ENCODE peak calls at places on chromosomes 16 and 17, in ten cellular contexts. One of them, this sample, is unnamed. For H3K27me3, the result is how much of the 10 kb centered on the place peaks cover.

GRCh38 chr16:88288303-88288702 is 94.5 kb upstream of the ZNF469 start:
- DNase-seq in right lobe of liver: no peak
- DNase-seq in fibroblast of lung: no peak
- DNase-seq in IMR-90: no peak
- DNase-seq in naive thymus-derived CD4-positive, alpha-beta T cell: no peak
- DNase-seq in gastrocnemius medialis: no peak
- DNase-seq in CD8-positive, alpha-beta memory T cell: no peak
- DNase-seq in body of pancreas: no peak
- DNase-seq in Panc1: no peak
- DNase-seq in heart right ventricle: no peak
- DNase-seq in this sample: no peak

GRCh38 chr17:2178798-2179505 is 124.0 kb downstream of the HIC1 start:
- DNase-seq in heart right ventricle: peak
- DNase-seq in body of pancreas: no peak
- DNase-seq in CD8-positive, alpha-beta memory T cell: no peak
- DNase-seq in naive thymus-derived CD4-positive, alpha-beta T cell: no peak
- DNase-seq in fibroblast of lung: no peak
- DNase-seq in right lobe of liver: peak
- DNase-seq in Panc1: no peak
- DNase-seq in IMR-90: no peak
- DNase-seq in gastrocnemius medialis: peak
- DNase-seq in this sample: no peak

GRCh38 chr16:57644383-57645014 is 16.1 kb downstream of the ADGRG1 start:
- DNase-seq in naive thymus-derived CD4-positive, alpha-beta T cell: no peak
- DNase-seq in body of pancreas: no peak
- DNase-seq in IMR-90: no peak
- DNase-seq in fibroblast of lung: no peak
- DNase-seq in Panc1: no peak
- DNase-seq in gastrocnemius medialis: no peak
- DNase-seq in right lobe of liver: no peak
- DNase-seq in heart right ventricle: no peak
- DNase-seq in CD8-positive, alpha-beta memory T cell: no peak
- DNase-seq in this sample: no peak

GRCh38 chr17:40824015-40824832 is 1.8 kb upstream of the KRT10 start:
- DNase-seq in body of pancreas: no peak
- DNase-seq in IMR-90: no peak
- DNase-seq in right lobe of liver: no peak
- DNase-seq in fibroblast of lung: no peak
- DNase-seq in CD8-positive, alpha-beta memory T cell: no peak
- DNase-seq in Panc1: no peak
- DNase-seq in heart right ventricle: no peak
- DNase-seq in gastrocnemius medialis: no peak
- DNase-seq in naive thymus-derived CD4-positive, alpha-beta T cell: no peak
- DNase-seq in this sample: no peak

GRCh38 chr16:59566446-59566845 is 832.3 kb upstream of the GOT2 start:
- DNase-seq in gastrocnemius medialis: no peak
- DNase-seq in CD8-positive, alpha-beta memory T cell: no peak
- DNase-seq in naive thymus-derived CD4-positive, alpha-beta T cell: no peak
- DNase-seq in IMR-90: peak
- DNase-seq in body of pancreas: no peak
- DNase-seq in right lobe of liver: no peak
- DNase-seq in heart right ventricle: no peak
- DNase-seq in fibroblast of lung: peak
- DNase-seq in Panc1: no peak
- DNase-seq in this sample: no peak

GRCh38 chr17:21275047-21275578 is 9.4 kb upstream of the MAP2K3 start:
- DNase-seq in right lobe of liver: no peak
- DNase-seq in IMR-90: no peak
- DNase-seq in heart right ventricle: no peak
- DNase-seq in Panc1: no peak
- DNase-seq in naive thymus-derived CD4-positive, alpha-beta T cell: no peak
- DNase-seq in fibroblast of lung: no peak
- DNase-seq in body of pancreas: no peak
- DNase-seq in CD8-positive, alpha-beta memory T cell: no peak
- DNase-seq in gastrocnemius medialis: peak
- DNase-seq in this sample: no peak

GRCh38 chr16:89317729-89318429 is 100.4 kb downstream of the ZNF778 start:
- DNase-seq in IMR-90: no peak
- DNase-seq in Panc1: no peak
- DNase-seq in naive thymus-derived CD4-positive, alpha-beta T cell: no peak
- DNase-seq in right lobe of liver: peak
- DNase-seq in fibroblast of lung: no peak
- DNase-seq in CD8-positive, alpha-beta memory T cell: no peak
- DNase-seq in gastrocnemius medialis: no peak
- DNase-seq in heart right ventricle: no peak
- DNase-seq in body of pancreas: no peak
- DNase-seq in this sample: no peak

GRCh38 chr17:78357177-78357586 is 2.7 kb downstream of the SOCS3 start:
- DNase-seq in body of pancreas: peak
- DNase-seq in fibroblast of lung: peak
- DNase-seq in naive thymus-derived CD4-positive, alpha-beta T cell: no peak
- DNase-seq in gastrocnemius medialis: peak
- DNase-seq in CD8-positive, alpha-beta memory T cell: no peak
- DNase-seq in right lobe of liver: peak
- DNase-seq in IMR-90: peak
- DNase-seq in heart right ventricle: no peak
- DNase-seq in Panc1: no peak
- DNase-seq in this sample: no peak

GRCh38 chr17:67725232-67726206 is 7.8 kb downstream of the NOL11 start:
- DNase-seq in IMR-90: no peak
- DNase-seq in CD8-positive, alpha-beta memory T cell: no peak
- DNase-seq in fibroblast of lung: no peak
- DNase-seq in gastrocnemius medialis: no peak
- DNase-seq in body of pancreas: no peak
- DNase-seq in naive thymus-derived CD4-positive, alpha-beta T cell: peak
- DNase-seq in right lobe of liver: no peak
- DNase-seq in heart right ventricle: no peak
- DNase-seq in Panc1: no peak
- DNase-seq in this sample: no peak

GRCh38 chr16:50692999-50693781 is at the start of gene NOD2:
- DNase-seq in gastrocnemius medialis: no peak
- DNase-seq in CD8-positive, alpha-beta memory T cell: no peak
- DNase-seq in heart right ventricle: no peak
- DNase-seq in right lobe of liver: no peak
- DNase-seq in Panc1: no peak
- DNase-seq in fibroblast of lung: no peak
- DNase-seq in IMR-90: no peak
- DNase-seq in naive thymus-derived CD4-positive, alpha-beta T cell: no peak
- DNase-seq in body of pancreas: peak
- DNase-seq in this sample: no peak

GRCh38 chr16:77273-77806 is 685 bp upstream of the MPG start:
- DNase-seq in CD8-positive, alpha-beta memory T cell: peak
- DNase-seq in heart right ventricle: peak
- DNase-seq in fibroblast of lung: peak
- DNase-seq in body of pancreas: peak
- DNase-seq in Panc1: no peak
- DNase-seq in right lobe of liver: no peak
- DNase-seq in IMR-90: peak
- DNase-seq in naive thymus-derived CD4-positive, alpha-beta T cell: no peak
- DNase-seq in gastrocnemius medialis: no peak
- DNase-seq in this sample: no peak

GRCh38 chr17:40551091-40551873 is 14.0 kb downstream of the CCR7 start:
- DNase-seq in CD8-positive, alpha-beta memory T cell: peak
- DNase-seq in heart right ventricle: peak
- DNase-seq in IMR-90: peak
- DNase-seq in Panc1: peak
- DNase-seq in gastrocnemius medialis: peak
- DNase-seq in right lobe of liver: peak
- DNase-seq in fibroblast of lung: peak
- DNase-seq in body of pancreas: peak
- DNase-seq in naive thymus-derived CD4-positive, alpha-beta T cell: no peak
- DNase-seq in this sample: no peak

GRCh38 chr17:57735707-57736106 is 9.4 kb downstream of the CCDC182 start:
- DNase-seq in naive thymus-derived CD4-positive, alpha-beta T cell: no peak
- DNase-seq in CD8-positive, alpha-beta memory T cell: no peak
- DNase-seq in right lobe of liver: no peak
- DNase-seq in body of pancreas: no peak
- DNase-seq in IMR-90: no peak
- DNase-seq in heart right ventricle: no peak
- DNase-seq in Panc1: no peak
- DNase-seq in gastrocnemius medialis: no peak
- DNase-seq in fibroblast of lung: no peak
- DNase-seq in this sample: peak
- H3K27me3 ChIP-seq in naive thymus-derived CD4-positive, alpha-beta T cell: under half
- H3K27me3 ChIP-seq in CD8-positive, alpha-beta memory T cell: under half
- H3K27me3 ChIP-seq in right lobe of liver: under half
- H3K27me3 ChIP-seq in body of pancreas: under half
- H3K27me3 ChIP-seq in IMR-90: under half
- H3K27me3 ChIP-seq in heart right ventricle: under half
- H3K27me3 ChIP-seq in Panc1: under half
- H3K27me3 ChIP-seq in gastrocnemius medialis: under half
- H3K27me3 ChIP-seq in fibroblast of lung: under half
- H3K27me3 ChIP-seq in this sample: under half

DNA sequence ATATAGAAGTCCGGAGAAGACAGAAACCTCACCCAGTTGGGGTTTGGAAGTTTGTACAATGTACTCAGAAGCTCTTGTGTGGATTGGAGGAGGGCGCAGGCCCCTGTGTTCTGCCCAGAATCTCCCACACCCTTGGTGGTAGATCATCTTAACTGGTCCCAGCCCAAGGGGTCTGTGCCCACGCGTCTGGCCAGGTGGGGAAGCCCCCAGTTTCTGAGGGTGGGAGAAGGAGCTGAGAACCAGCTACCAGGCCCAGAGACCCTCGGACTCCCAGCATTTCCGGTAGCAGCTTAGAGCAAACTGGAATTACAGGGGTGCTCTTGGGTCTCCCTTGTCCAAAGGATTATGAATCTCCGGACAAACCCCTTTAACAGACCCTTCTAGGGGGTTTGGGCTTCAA is 2.3 kb upstream of the PPP1R9B start:
- DNase-seq in IMR-90: no peak
- DNase-seq in naive thymus-derived CD4-positive, alpha-beta T cell: no peak
- DNase-seq in Panc1: no peak
- DNase-seq in heart right ventricle: no peak
- DNase-seq in gastrocnemius medialis: no peak
- DNase-seq in body of pancreas: no peak
- DNase-seq in CD8-positive, alpha-beta memory T cell: no peak
- DNase-seq in right lobe of liver: peak
- DNase-seq in fibroblast of lung: no peak
- DNase-seq in this sample: no peak
- H3K4me3 ChIP-seq in IMR-90: no peak
- H3K4me3 ChIP-seq in naive thymus-derived CD4-positive, alpha-beta T cell: no peak
- H3K4me3 ChIP-seq in Panc1: no peak
- H3K4me3 ChIP-seq in heart right ventricle: peak
- H3K4me3 ChIP-seq in gastrocnemius medialis: no peak
- H3K4me3 ChIP-seq in body of pancreas: no peak
- H3K4me3 ChIP-seq in CD8-positive, alpha-beta memory T cell: no peak
- H3K4me3 ChIP-seq in right lobe of liver: no peak
- H3K4me3 ChIP-seq in fibroblast of lung: peak
- H3K4me3 ChIP-seq in this sample: peak

DNA sequence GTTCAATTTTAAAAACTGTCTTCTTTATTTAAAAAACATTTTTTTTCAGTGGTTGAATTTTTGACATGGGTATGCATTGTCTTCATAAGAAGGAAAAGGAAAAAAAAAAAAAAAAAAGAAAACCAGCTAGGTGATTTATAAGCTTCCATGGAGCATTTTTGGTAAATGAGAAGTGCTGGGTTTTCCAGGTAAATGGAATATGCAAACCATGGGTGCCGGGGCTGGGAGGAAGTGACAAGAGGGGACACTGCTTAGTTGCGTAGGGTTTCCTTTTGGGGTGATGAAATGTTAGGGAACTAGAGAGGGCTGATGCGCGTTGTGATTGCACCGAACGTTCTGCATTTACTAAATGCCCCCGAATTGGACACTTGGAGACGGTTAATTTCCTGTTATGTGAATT is 217.4 kb upstream of the FOXF1 start:
- DNase-seq in CD8-positive, alpha-beta memory T cell: no peak
- DNase-seq in heart right ventricle: no peak
- DNase-seq in body of pancreas: no peak
- DNase-seq in right lobe of liver: no peak
- DNase-seq in naive thymus-derived CD4-positive, alpha-beta T cell: no peak
- DNase-seq in fibroblast of lung: no peak
- DNase-seq in Panc1: no peak
- DNase-seq in IMR-90: no peak
- DNase-seq in gastrocnemius medialis: no peak
- DNase-seq in this sample: no peak
- H3K27me3 ChIP-seq in CD8-positive, alpha-beta memory T cell: under half
- H3K27me3 ChIP-seq in heart right ventricle: half or more
- H3K27me3 ChIP-seq in body of pancreas: under half
- H3K27me3 ChIP-seq in right lobe of liver: under half
- H3K27me3 ChIP-seq in naive thymus-derived CD4-positive, alpha-beta T cell: under half
- H3K27me3 ChIP-seq in fibroblast of lung: under half
- H3K27me3 ChIP-seq in Panc1: under half
- H3K27me3 ChIP-seq in IMR-90: under half
- H3K27me3 ChIP-seq in gastrocnemius medialis: half or more
- H3K27me3 ChIP-seq in this sample: half or more

GRCh38 chr16:4783251-4783950 is 4.7 kb downstream of the SEPTIN12 start:
- DNase-seq in naive thymus-derived CD4-positive, alpha-beta T cell: no peak
- DNase-seq in right lobe of liver: no peak
- DNase-seq in CD8-positive, alpha-beta memory T cell: no peak
- DNase-seq in Panc1: no peak
- DNase-seq in heart right ventricle: no peak
- DNase-seq in body of pancreas: no peak
- DNase-seq in IMR-90: no peak
- DNase-seq in gastrocnemius medialis: no peak
- DNase-seq in fibroblast of lung: no peak
- DNase-seq in this sample: no peak

GRCh38 chr16:4787068-4787467 is 1.1 kb downstream of the SEPTIN12 start:
- DNase-seq in body of pancreas: no peak
- DNase-seq in gastrocnemius medialis: no peak
- DNase-seq in naive thymus-derived CD4-positive, alpha-beta T cell: no peak
- DNase-seq in fibroblast of lung: no peak
- DNase-seq in Panc1: no peak
- DNase-seq in heart right ventricle: no peak
- DNase-seq in IMR-90: no peak
- DNase-seq in right lobe of liver: no peak
- DNase-seq in CD8-positive, alpha-beta memory T cell: no peak
- DNase-seq in this sample: no peak

GRCh38 chr16:4785758-4786433 is 2.2 kb downstream of the SEPTIN12 start:
- DNase-seq in right lobe of liver: no peak
- DNase-seq in naive thymus-derived CD4-positive, alpha-beta T cell: no peak
- DNase-seq in body of pancreas: no peak
- DNase-seq in fibroblast of lung: no peak
- DNase-seq in gastrocnemius medialis: no peak
- DNase-seq in CD8-positive, alpha-beta memory T cell: no peak
- DNase-seq in Panc1: no peak
- DNase-seq in IMR-90: no peak
- DNase-seq in heart right ventricle: no peak
- DNase-seq in this sample: no peak

GRCh38 chr16:4780235-4780634 is 7.9 kb downstream of the SEPTIN12 start:
- DNase-seq in right lobe of liver: no peak
- DNase-seq in body of pancreas: no peak
- DNase-seq in CD8-positive, alpha-beta memory T cell: no peak
- DNase-seq in IMR-90: peak
- DNase-seq in gastrocnemius medialis: no peak
- DNase-seq in Panc1: no peak
- DNase-seq in naive thymus-derived CD4-positive, alpha-beta T cell: no peak
- DNase-seq in heart right ventricle: no peak
- DNase-seq in fibroblast of lung: peak
- DNase-seq in this sample: no peak

DNA sequence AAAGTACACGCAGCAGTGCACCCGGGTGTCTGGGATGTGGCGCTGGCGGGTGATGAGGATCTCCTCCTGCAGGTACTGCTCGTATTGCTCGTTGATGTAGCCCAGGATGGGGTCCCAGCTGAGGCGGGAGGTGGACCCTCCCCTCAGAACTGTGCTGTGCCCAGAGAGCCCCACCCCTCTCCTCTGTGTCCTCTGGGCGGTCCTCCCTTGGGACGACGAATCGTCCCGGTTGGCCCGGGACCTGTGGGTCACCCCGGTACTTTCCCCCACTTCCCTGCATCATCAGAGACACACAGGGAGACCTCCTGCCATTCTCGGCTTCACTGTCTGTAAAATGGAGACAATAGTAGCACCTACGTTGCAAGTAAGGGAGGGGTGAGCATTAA is 4.2 kb downstream of the SEPTIN12 start:
- DNase-seq in CD8-positive, alpha-beta memory T cell: no peak
- DNase-seq in Panc1: no peak
- DNase-seq in body of pancreas: no peak
- DNase-seq in heart right ventricle: no peak
- DNase-seq in IMR-90: no peak
- DNase-seq in naive thymus-derived CD4-positive, alpha-beta T cell: no peak
- DNase-seq in gastrocnemius medialis: no peak
- DNase-seq in fibroblast of lung: no peak
- DNase-seq in right lobe of liver: no peak
- DNase-seq in this sample: no peak
- H3K4me3 ChIP-seq in CD8-positive, alpha-beta memory T cell: no peak
- H3K4me3 ChIP-seq in Panc1: no peak
- H3K4me3 ChIP-seq in body of pancreas: no peak
- H3K4me3 ChIP-seq in heart right ventricle: no peak
- H3K4me3 ChIP-seq in IMR-90: no peak
- H3K4me3 ChIP-seq in naive thymus-derived CD4-positive, alpha-beta T cell: no peak
- H3K4me3 ChIP-seq in gastrocnemius medialis: no peak
- H3K4me3 ChIP-seq in fibroblast of lung: no peak
- H3K4me3 ChIP-seq in right lobe of liver: no peak
- H3K4me3 ChIP-seq in this sample: no peak